ENCODE peak calls at places on chromosomes 11 and 22, in seven cellular contexts. W is A172; K is AG04450; T is pulmonary artery endothelial cell; V is activated CD8-positive, alpha-beta memory T cell treated with anti-CD3 and anti-CD28 coated beads, Interleukin-2, amount 50 U/mL, for 48 hours; A is SJSA1; O is cardiac fibroblast. L is an unnamed sample.

GRCh38 chr11:132504501-132505041 is 1027.7 kb downstream of the OPCML start:
- DNase-seq in A (no peak), O (no peak), W (no peak), K (no peak), V (no peak), T (no peak), L (no peak)

GRCh38 chr11:33691051-33691864 is 9.4 kb downstream of the C11orf91 start:
- DNase-seq in T (no peak), A (no peak), W (no peak), O (no peak), K (no peak), V (no peak), L (no peak)

GRCh38 chr11:17129003-17129402 is 51.5 kb upstream of the RPS13 start:
- DNase-seq in T (no peak), O (no peak), K (no peak), A (peak; percentile 12), W (peak; percentile 39), V (no peak), L (no peak)

GRCh38 chr11:103624708-103625623 is 411.5 kb upstream of the DDI1 start:
- DNase-seq in W (peak; percentile 96), K (peak; percentile 84), V (no peak), A (peak; percentile 86), T (peak; percentile 97), O (peak; percentile 94), L (no peak)

GRCh38 chr22:36617694-36618522 is 85.6 kb downstream of the CACNG2 start:
- DNase-seq in V (no peak), K (no peak), O (no peak), A (no peak), W (no peak), T (no peak), L (no peak)

GRCh38 chr22:42316988-42317387 is 46.5 kb upstream of the TCF20 start:
- DNase-seq in K (no peak), O (peak; percentile 53), T (no peak), V (peak; percentile 72), A (no peak), W (peak; percentile 16), L (peak; percentile 80)

GRCh38 chr11:112129656-112130055 is 34.2 kb downstream of the IL18 start:
- DNase-seq in T (no peak), O (no peak), W (no peak), V (no peak), K (no peak), A (no peak), L (no peak)

GRCh38 chr11:9120659-9121350 is 29.4 kb upstream of the SCUBE2 start:
- DNase-seq in K (no peak), T (no peak), W (no peak), O (no peak), V (no peak), A (no peak), L (no peak)

GRCh38 chr11:116927163-116927772 is 89.8 kb upstream of the APOA1 start:
- DNase-seq in O (no peak), W (no peak), A (no peak), V (no peak), K (no peak), T (no peak), L (peak; percentile 79)

GRCh38 chr11:76763573-76764348 is 19.4 kb upstream of the TSKU start:
- DNase-seq in V (no peak), K (no peak), T (peak; percentile 75), W (peak; percentile 79), A (peak; percentile 46), O (peak; percentile 93), L (no peak)

GRCh38 chr22:31092161-31092560 is 11.0 kb downstream of the SMTN start:
- DNase-seq in K (no peak), O (no peak), W (no peak), T (no peak), V (no peak), A (no peak), L (no peak)

GRCh38 chr11:61075891-61076290 is 26.4 kb upstream of the CD5 start:
- DNase-seq in T (no peak), V (peak; percentile 52), W (peak; percentile 45), A (no peak), O (peak; percentile 58), K (no peak), L (no peak)

GRCh38 chr11:130428692-130429681 is 578 bp upstream of the ADAMTS8 start:
- DNase-seq in V (no peak), K (no peak), O (no peak), T (no peak), W (no peak), A (no peak), L (no peak)

GRCh38 chr11:107665016-107665415 is 46.8 kb downstream of the SLN start:
- DNase-seq in K (no peak), O (no peak), A (no peak), W (no peak), T (no peak), V (no peak), L (no peak)

GRCh38 chr11:93963072-93963471 is 58.1 kb upstream of the HEPHL1 start:
- DNase-seq in W (no peak), K (no peak), A (no peak), V (no peak), T (no peak), O (no peak), L (no peak)

GRCh38 chr22:35465109-35465701 is 65.3 kb downstream of the MCM5 start:
- DNase-seq in T (no peak), V (no peak), W (no peak), A (no peak), O (no peak), K (no peak), L (no peak)

GRCh38 chr22:23534851-23535717 is 45.0 kb downstream of the IGLL1 start:
- DNase-seq in T (no peak), V (peak; percentile 44), A (no peak), K (no peak), W (no peak), O (no peak), L (no peak)

GRCh38 chr11:45162916-45163879 is 16.8 kb downstream of the PRDM11 start:
- DNase-seq in T (no peak), V (no peak), A (no peak), W (no peak), O (no peak), K (no peak), L (no peak)

GRCh38 chr22:32676196-32676595 is 125.3 kb upstream of the TIMP3 start:
- DNase-seq in A (no peak), W (peak; percentile 70), K (no peak), V (no peak), O (no peak), T (no peak), L (no peak)

GRCh38 chr22:49699928-49700498 is 127.7 kb downstream of the BRD1 start:
- DNase-seq in K (no peak), T (no peak), O (no peak), W (no peak), V (peak; percentile 12), A (no peak), L (no peak)

GRCh38 chr11:132943325-132943736 is 589.0 kb downstream of the OPCML start:
- DNase-seq in V (no peak), A (no peak), K (no peak), W (no peak), O (no peak), T (no peak), L (no peak)

GRCh38 chr22:46614070-46614931 is 5.9 kb upstream of the GRAMD4 start:
- DNase-seq in A (no peak), T (no peak), W (no peak), K (no peak), V (peak; percentile 78), O (no peak), L (peak; percentile 83)

GRCh38 chr22:26985217-26985616 is 327.8 kb downstream of the MIAT start:
- DNase-seq in V (no peak), T (no peak), K (no peak), A (no peak), O (no peak), W (no peak), L (no peak)

GRCh38 chr22:34489861-34490260 is 569.6 kb upstream of the LARGE1 start:
- DNase-seq in T (no peak), W (no peak), V (no peak), K (no peak), O (no peak), A (no peak), L (no peak)

GRCh38 chr22:41320416-41321240 is 19.3 kb downstream of the ZC3H7B start:
- DNase-seq in K (no peak), W (no peak), V (no peak), O (no peak), A (no peak), T (no peak), L (no peak)

GRCh38 chr11:100855466-100856067 is 168.5 kb downstream of the ARHGAP42 start:
- DNase-seq in K (no peak), O (peak; percentile 81), T (peak; percentile 13), V (no peak), A (peak; percentile 31), W (peak; percentile 37), L (no peak)

GRCh38 chr11:18677560-18677959 is 21.0 kb upstream of the TMEM86A start:
- DNase-seq in O (no peak), W (no peak), K (no peak), V (no peak), T (no peak), A (no peak), L (no peak)

GRCh38 chr11:37841016-37841415 is 1243.0 kb upstream of the RAG2 start:
- DNase-seq in W (no peak), K (no peak), T (no peak), V (no peak), A (no peak), O (no peak), L (no peak)

GRCh38 chr22:27086080-27086479 is 428.7 kb downstream of the MIAT start:
- DNase-seq in O (no peak), A (no peak), T (no peak), V (no peak), K (no peak), W (no peak), L (no peak)

GRCh38 chr11:68843703-68844312 is 2.1 kb upstream of the CPT1A start:
- DNase-seq in T (no peak), O (peak; percentile 56), W (no peak), A (no peak), K (no peak), V (peak; percentile 87), L (peak; percentile 80)

GRCh38 chr11:44972746-44973435 is 22.2 kb upstream of the TP53I11 start:
- DNase-seq in K (no peak), V (no peak), T (no peak), W (no peak), A (no peak), O (peak; percentile 34), L (no peak)

GRCh38 chr22:37368058-37368457 is 59.2 kb downstream of the ELFN2 start:
- DNase-seq in W (no peak), V (no peak), O (no peak), K (no peak), A (no peak), T (no peak), L (no peak)

GRCh38 chr11:2699185-2699530 is 636 bp downstream of the KCNQ1OT1 start:
- DNase-seq in K (no peak), V (no peak), A (peak; percentile 45), W (no peak), O (no peak), T (no peak), L (peak; percentile 16)

GRCh38 chr11:77143405-77144020 is 15.5 kb downstream of the MYO7A start:
- DNase-seq in V (no peak), K (no peak), T (no peak), W (no peak), O (no peak), A (no peak), L (no peak)

GRCh38 chr11:114317738-114318137 is 21.5 kb downstream of the NNMT start:
- DNase-seq in V (no peak), O (peak; percentile 78), A (no peak), W (no peak), T (no peak), K (peak; percentile 24), L (no peak)

GRCh38 chr22:45505991-45506743 is 3.5 kb downstream of the FBLN1 start:
- DNase-seq in W (no peak), K (no peak), V (no peak), O (no peak), A (no peak), T (no peak), L (no peak)

GRCh38 chr11:69257134-69257533 is 36.8 kb upstream of the MYEOV start:
- DNase-seq in O (no peak), W (no peak), V (no peak), A (no peak), K (no peak), T (no peak), L (no peak)

GRCh38 chr11:34356576-34356917 is 1.3 kb downstream of the ABTB2 start:
- DNase-seq in O (peak; percentile 63), A (peak; percentile 29), T (no peak), W (no peak), K (no peak), V (peak; percentile 61), L (peak; percentile 22)

L was measured in activated CD8-positive, alpha-beta T cell treated with anti-CD3 and anti-CD28 coated beads for 36 hours.